ENCODE peak calls at places on chromosomes 12 and 14, in ten cellular contexts. One of them, this sample, is unnamed.

GRCh38 chr12:63420206-63420644 is 248.1 kb downstream of the DPY19L2 start:
- DNase-seq in ureter: no peak
- DNase-seq in activated CD4-positive, alpha-beta T cell treated with anti-CD3 and anti-CD28 coated beads for 48 hours: peak
- DNase-seq in suprapubic skin: no peak
- DNase-seq in GM19239: peak
- DNase-seq in BJ: no peak
- DNase-seq in GM03348: peak
- DNase-seq in left lobe of liver: peak
- DNase-seq in activated T-cell treated with anti-CD3 and anti-CD28 coated beads for 24 hours: no peak
- DNase-seq in adipocyte: peak
- DNase-seq in this sample: peak

GRCh38 chr14:49754570-49755097 is 13.3 kb upstream of the KLHDC2 start:
- DNase-seq in ureter: no peak
- DNase-seq in activated CD4-positive, alpha-beta T cell treated with anti-CD3 and anti-CD28 coated beads for 48 hours: no peak
- DNase-seq in suprapubic skin: no peak
- DNase-seq in GM19239: no peak
- DNase-seq in BJ: no peak
- DNase-seq in GM03348: no peak
- DNase-seq in left lobe of liver: no peak
- DNase-seq in activated T-cell treated with anti-CD3 and anti-CD28 coated beads for 24 hours: no peak
- DNase-seq in adipocyte: no peak
- DNase-seq in this sample: no peak

GRCh38 chr12:67208326-67209067 is 60.7 kb upstream of the CAND1 start:
- DNase-seq in ureter: no peak
- DNase-seq in activated CD4-positive, alpha-beta T cell treated with anti-CD3 and anti-CD28 coated beads for 48 hours: no peak
- DNase-seq in suprapubic skin: no peak
- DNase-seq in GM19239: no peak
- DNase-seq in BJ: no peak
- DNase-seq in GM03348: no peak
- DNase-seq in left lobe of liver: no peak
- DNase-seq in activated T-cell treated with anti-CD3 and anti-CD28 coated beads for 24 hours: no peak
- DNase-seq in adipocyte: no peak
- DNase-seq in this sample: no peak

GRCh38 chr12:53223391-53224267 is 8.4 kb downstream of the RARG start:
- DNase-seq in ureter: peak
- DNase-seq in activated CD4-positive, alpha-beta T cell treated with anti-CD3 and anti-CD28 coated beads for 48 hours: no peak
- DNase-seq in suprapubic skin: no peak
- DNase-seq in GM19239: no peak
- DNase-seq in BJ: no peak
- DNase-seq in GM03348: peak
- DNase-seq in left lobe of liver: no peak
- DNase-seq in activated T-cell treated with anti-CD3 and anti-CD28 coated beads for 24 hours: no peak
- DNase-seq in adipocyte: peak
- DNase-seq in this sample: no peak

GRCh38 chr14:105258846-105259245 is 10.5 kb downstream of the BTBD6 start:
- DNase-seq in ureter: no peak
- DNase-seq in activated CD4-positive, alpha-beta T cell treated with anti-CD3 and anti-CD28 coated beads for 48 hours: no peak
- DNase-seq in suprapubic skin: no peak
- DNase-seq in GM19239: no peak
- DNase-seq in BJ: no peak
- DNase-seq in GM03348: no peak
- DNase-seq in left lobe of liver: no peak
- DNase-seq in activated T-cell treated with anti-CD3 and anti-CD28 coated beads for 24 hours: no peak
- DNase-seq in adipocyte: no peak
- DNase-seq in this sample: no peak

GRCh38 chr14:93549578-93549977 is 118.8 kb downstream of the UNC79 start:
- DNase-seq in ureter: no peak
- DNase-seq in activated CD4-positive, alpha-beta T cell treated with anti-CD3 and anti-CD28 coated beads for 48 hours: no peak
- DNase-seq in suprapubic skin: no peak
- DNase-seq in GM19239: no peak
- DNase-seq in BJ: no peak
- DNase-seq in GM03348: no peak
- DNase-seq in left lobe of liver: no peak
- DNase-seq in activated T-cell treated with anti-CD3 and anti-CD28 coated beads for 24 hours: no peak
- DNase-seq in adipocyte: no peak
- DNase-seq in this sample: no peak

GRCh38 chr12:123533672-123534643 is at the start of gene RILPL1:
- DNase-seq in ureter: peak
- DNase-seq in activated CD4-positive, alpha-beta T cell treated with anti-CD3 and anti-CD28 coated beads for 48 hours: peak
- DNase-seq in suprapubic skin: peak
- DNase-seq in GM19239: peak
- DNase-seq in BJ: no peak
- DNase-seq in GM03348: peak
- DNase-seq in left lobe of liver: peak
- DNase-seq in activated T-cell treated with anti-CD3 and anti-CD28 coated beads for 24 hours: peak
- DNase-seq in adipocyte: peak
- DNase-seq in this sample: peak

GRCh38 chr12:17928708-17929366 is 161.2 kb downstream of the RERGL start:
- DNase-seq in ureter: no peak
- DNase-seq in activated CD4-positive, alpha-beta T cell treated with anti-CD3 and anti-CD28 coated beads for 48 hours: no peak
- DNase-seq in suprapubic skin: no peak
- DNase-seq in GM19239: no peak
- DNase-seq in BJ: no peak
- DNase-seq in GM03348: peak
- DNase-seq in left lobe of liver: no peak
- DNase-seq in activated T-cell treated with anti-CD3 and anti-CD28 coated beads for 24 hours: no peak
- DNase-seq in adipocyte: peak
- DNase-seq in this sample: no peak

GRCh38 chr12:93080994-93081809 is 152.1 kb upstream of the EEA1 start:
- DNase-seq in ureter: no peak
- DNase-seq in activated CD4-positive, alpha-beta T cell treated with anti-CD3 and anti-CD28 coated beads for 48 hours: no peak
- DNase-seq in suprapubic skin: no peak
- DNase-seq in GM19239: no peak
- DNase-seq in BJ: no peak
- DNase-seq in GM03348: peak
- DNase-seq in left lobe of liver: no peak
- DNase-seq in activated T-cell treated with anti-CD3 and anti-CD28 coated beads for 24 hours: no peak
- DNase-seq in adipocyte: peak
- DNase-seq in this sample: peak

GRCh38 chr12:94648578-94648977 is 1.8 kb downstream of the TMCC3 start:
- DNase-seq in ureter: no peak
- DNase-seq in activated CD4-positive, alpha-beta T cell treated with anti-CD3 and anti-CD28 coated beads for 48 hours: no peak
- DNase-seq in suprapubic skin: no peak
- DNase-seq in GM19239: no peak
- DNase-seq in BJ: no peak
- DNase-seq in GM03348: no peak
- DNase-seq in left lobe of liver: no peak
- DNase-seq in activated T-cell treated with anti-CD3 and anti-CD28 coated beads for 24 hours: no peak
- DNase-seq in adipocyte: no peak
- DNase-seq in this sample: no peak

GRCh38 chr12:124829008-124829707 is 34.5 kb downstream of the SCARB1 start:
- DNase-seq in ureter: no peak
- DNase-seq in activated CD4-positive, alpha-beta T cell treated with anti-CD3 and anti-CD28 coated beads for 48 hours: no peak
- DNase-seq in suprapubic skin: no peak
- DNase-seq in GM19239: no peak
- DNase-seq in BJ: peak
- DNase-seq in GM03348: peak
- DNase-seq in left lobe of liver: peak
- DNase-seq in activated T-cell treated with anti-CD3 and anti-CD28 coated beads for 24 hours: no peak
- DNase-seq in adipocyte: peak
- DNase-seq in this sample: no peak

GRCh38 chr12:69321356-69321755 is 26.8 kb upstream of the LYZ start:
- DNase-seq in ureter: no peak
- DNase-seq in activated CD4-positive, alpha-beta T cell treated with anti-CD3 and anti-CD28 coated beads for 48 hours: no peak
- DNase-seq in suprapubic skin: no peak
- DNase-seq in GM19239: no peak
- DNase-seq in BJ: no peak
- DNase-seq in GM03348: no peak
- DNase-seq in left lobe of liver: no peak
- DNase-seq in activated T-cell treated with anti-CD3 and anti-CD28 coated beads for 24 hours: no peak
- DNase-seq in adipocyte: no peak
- DNase-seq in this sample: no peak

GRCh38 chr14:96688629-96689028 is 108.6 kb upstream of the VRK1 start:
- DNase-seq in ureter: no peak
- DNase-seq in activated CD4-positive, alpha-beta T cell treated with anti-CD3 and anti-CD28 coated beads for 48 hours: no peak
- DNase-seq in suprapubic skin: no peak
- DNase-seq in GM19239: no peak
- DNase-seq in BJ: no peak
- DNase-seq in GM03348: no peak
- DNase-seq in left lobe of liver: no peak
- DNase-seq in activated T-cell treated with anti-CD3 and anti-CD28 coated beads for 24 hours: no peak
- DNase-seq in adipocyte: no peak
- DNase-seq in this sample: peak

GRCh38 chr12:85179680-85180300 is 100.2 kb upstream of the ALX1 start:
- DNase-seq in ureter: no peak
- DNase-seq in activated CD4-positive, alpha-beta T cell treated with anti-CD3 and anti-CD28 coated beads for 48 hours: no peak
- DNase-seq in suprapubic skin: no peak
- DNase-seq in GM19239: no peak
- DNase-seq in BJ: no peak
- DNase-seq in GM03348: no peak
- DNase-seq in left lobe of liver: no peak
- DNase-seq in activated T-cell treated with anti-CD3 and anti-CD28 coated beads for 24 hours: no peak
- DNase-seq in adipocyte: peak
- DNase-seq in this sample: no peak

This sample was measured in NCI-H1105.